ENCODE peak calls at places on chromosomes 7 and 10, in six cellular contexts. One of them, this sample, is unnamed.
A peak's percentile ranks its signal among the peaks of the same experiment; 100 is the strongest.

GRCh38 chr10:62763155-62763554 is 41.4 kb upstream of the ADO start:
- DNase-seq in AG04450: no peak
- DNase-seq in thyroid gland: peak; percentile 17
- DNase-seq in K562: no peak
- DNase-seq in fibroblast of pulmonary artery: peak; percentile 29
- DNase-seq in dorsolateral prefrontal cortex: no peak
- DNase-seq in this sample: no peak

GRCh38 chr10:103442031-103442461 is 10.1 kb downstream of the CALHM2 start:
- DNase-seq in AG04450: no peak
- DNase-seq in thyroid gland: no peak
- DNase-seq in K562: no peak
- DNase-seq in fibroblast of pulmonary artery: peak; percentile 88
- DNase-seq in dorsolateral prefrontal cortex: no peak
- DNase-seq in this sample: no peak

GRCh38 chr7:81846398-81846797 is 76.6 kb upstream of the HGF start:
- DNase-seq in AG04450: peak; percentile 20
- DNase-seq in thyroid gland: no peak
- DNase-seq in K562: no peak
- DNase-seq in fibroblast of pulmonary artery: peak; percentile 76
- DNase-seq in dorsolateral prefrontal cortex: no peak
- DNase-seq in this sample: no peak

GRCh38 chr10:121063744-121064143 is 212.6 kb downstream of the WDR11 start:
- DNase-seq in AG04450: no peak
- DNase-seq in thyroid gland: no peak
- DNase-seq in K562: no peak
- DNase-seq in fibroblast of pulmonary artery: no peak
- DNase-seq in dorsolateral prefrontal cortex: no peak
- DNase-seq in this sample: no peak

GRCh38 chr7:79761876-79762429 is 308.5 kb upstream of the MAGI2 start:
- DNase-seq in AG04450: no peak
- DNase-seq in thyroid gland: no peak
- DNase-seq in K562: no peak
- DNase-seq in fibroblast of pulmonary artery: no peak
- DNase-seq in dorsolateral prefrontal cortex: no peak
- DNase-seq in this sample: no peak

GRCh38 chr7:97027427-97028234 is 3.0 kb upstream of the DLX5 start:
- DNase-seq in AG04450: peak; percentile 69
- DNase-seq in thyroid gland: peak; percentile 79
- DNase-seq in K562: peak; percentile 81
- DNase-seq in fibroblast of pulmonary artery: peak; percentile 89
- DNase-seq in dorsolateral prefrontal cortex: peak; percentile 81
- DNase-seq in this sample: peak; percentile 28

GRCh38 chr7:128214463-128214862 is 26.6 kb upstream of the LEP start:
- DNase-seq in AG04450: no peak
- DNase-seq in thyroid gland: no peak
- DNase-seq in K562: no peak
- DNase-seq in fibroblast of pulmonary artery: no peak
- DNase-seq in dorsolateral prefrontal cortex: no peak
- DNase-seq in this sample: no peak

GRCh38 chr10:124266468-124267230 is 152.1 kb downstream of the OAT start:
- DNase-seq in AG04450: no peak
- DNase-seq in thyroid gland: no peak
- DNase-seq in K562: no peak
- DNase-seq in fibroblast of pulmonary artery: no peak
- DNase-seq in dorsolateral prefrontal cortex: peak; percentile 27
- DNase-seq in this sample: no peak

GRCh38 chr10:44961231-44961571 is 1.6 kb downstream of the RASSF4 start:
- DNase-seq in AG04450: no peak
- DNase-seq in thyroid gland: no peak
- DNase-seq in K562: no peak
- DNase-seq in fibroblast of pulmonary artery: no peak
- DNase-seq in dorsolateral prefrontal cortex: no peak
- DNase-seq in this sample: no peak

GRCh38 chr7:90955641-90956207 is 308.5 kb upstream of the FZD1 start:
- DNase-seq in AG04450: no peak
- DNase-seq in thyroid gland: no peak
- DNase-seq in K562: no peak
- DNase-seq in fibroblast of pulmonary artery: no peak
- DNase-seq in dorsolateral prefrontal cortex: no peak
- DNase-seq in this sample: no peak

GRCh38 chr7:106868364-106868763 is 3.3 kb downstream of the PIK3CG start:
- DNase-seq in AG04450: no peak
- DNase-seq in thyroid gland: no peak
- DNase-seq in K562: no peak
- DNase-seq in fibroblast of pulmonary artery: no peak
- DNase-seq in dorsolateral prefrontal cortex: no peak
- DNase-seq in this sample: no peak

GRCh38 chr10:102433619-102434046 is 1.3 kb upstream of the CUEDC2 start:
- DNase-seq in AG04450: no peak
- DNase-seq in thyroid gland: no peak
- DNase-seq in K562: no peak
- DNase-seq in fibroblast of pulmonary artery: no peak
- DNase-seq in dorsolateral prefrontal cortex: no peak
- DNase-seq in this sample: no peak

GRCh38 chr7:98254516-98254915 is 2.5 kb upstream of the TECPR1 start:
- DNase-seq in AG04450: no peak
- DNase-seq in thyroid gland: no peak
- DNase-seq in K562: no peak
- DNase-seq in fibroblast of pulmonary artery: no peak
- DNase-seq in dorsolateral prefrontal cortex: no peak
- DNase-seq in this sample: no peak

GRCh38 chr10:119478111-119479047 is 64.1 kb downstream of the RGS10 start:
- DNase-seq in AG04450: no peak
- DNase-seq in thyroid gland: no peak
- DNase-seq in K562: no peak
- DNase-seq in fibroblast of pulmonary artery: no peak
- DNase-seq in dorsolateral prefrontal cortex: no peak
- DNase-seq in this sample: no peak

DNA sequence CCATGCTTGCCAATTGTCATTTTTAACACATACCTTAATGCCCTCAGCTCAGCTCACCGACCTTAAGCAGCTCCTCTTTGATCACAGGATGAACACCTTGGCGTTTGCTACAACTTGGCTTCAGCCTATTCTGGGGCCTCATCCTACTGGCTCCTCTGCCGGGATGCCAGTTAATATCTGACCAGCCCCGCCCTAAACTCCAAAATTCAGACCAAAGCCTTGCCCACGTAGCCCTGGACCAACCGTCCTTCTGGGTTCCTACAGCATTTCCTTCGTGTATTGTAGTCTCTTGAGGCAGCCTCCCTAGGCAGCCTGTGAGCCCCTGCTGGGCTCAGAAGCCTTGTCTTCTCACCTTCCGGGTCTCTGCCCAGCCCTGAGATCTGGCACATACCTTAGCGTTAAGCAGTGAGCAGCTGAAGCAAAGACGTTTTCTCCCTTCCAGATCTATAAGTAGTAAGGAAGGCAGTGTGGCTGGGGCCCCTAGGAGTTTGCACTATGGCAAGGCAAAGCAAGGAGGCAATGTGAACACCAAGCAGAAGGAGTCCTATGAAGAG is 836 bp downstream of the ENO4 start:
- DNase-seq in AG04450: no peak
- DNase-seq in thyroid gland: no peak
- DNase-seq in K562: no peak
- DNase-seq in fibroblast of pulmonary artery: no peak
- DNase-seq in dorsolateral prefrontal cortex: no peak
- DNase-seq in this sample: no peak
- H3K4me3 ChIP-seq in AG04450: peak overlapping the region; percentile 75
- H3K4me3 ChIP-seq in thyroid gland: no peak overlapping the region
- H3K4me3 ChIP-seq in K562: no peak overlapping the region
- H3K4me3 ChIP-seq in fibroblast of pulmonary artery: peak overlapping the region; percentile 68
- H3K4me3 ChIP-seq in dorsolateral prefrontal cortex: peak overlapping the region; percentile 78
- H3K4me3 ChIP-seq in this sample: peak overlapping the region; percentile 79

DNA sequence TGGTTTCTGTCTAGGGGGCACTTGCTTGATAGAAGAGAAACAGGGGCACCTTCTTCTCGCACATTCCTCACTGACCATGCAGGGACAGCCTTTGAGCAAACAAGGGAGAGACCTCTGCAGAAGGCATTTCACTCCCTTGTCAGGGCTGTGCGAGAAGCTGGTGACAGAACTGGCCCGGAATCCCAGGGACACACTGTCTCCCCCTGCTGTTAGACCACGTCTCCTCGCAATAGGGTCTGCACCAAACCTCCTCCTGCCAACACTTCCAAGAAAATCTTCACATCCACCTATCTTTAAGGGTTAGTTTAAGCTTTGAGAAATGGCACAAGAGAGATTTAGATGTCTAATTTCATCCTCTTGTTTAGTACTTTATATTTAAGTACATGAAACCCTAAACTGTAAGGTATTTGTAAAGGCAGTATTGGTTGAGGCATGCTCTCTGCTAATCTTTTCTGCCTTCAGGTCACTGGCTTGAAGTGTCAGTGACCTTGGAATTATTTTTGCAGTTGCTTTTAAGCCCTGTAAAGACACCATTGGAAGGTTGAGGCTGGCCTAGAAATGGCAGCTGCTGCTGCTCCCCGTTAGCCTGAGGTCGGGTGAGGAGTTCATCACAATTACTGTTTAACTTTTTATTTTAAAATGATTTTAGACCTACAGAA is 37.0 kb downstream of the RBM20 start:
- DNase-seq in AG04450: no peak
- DNase-seq in thyroid gland: peak; percentile 41
- DNase-seq in K562: peak; percentile 27
- DNase-seq in fibroblast of pulmonary artery: peak; percentile 39
- DNase-seq in dorsolateral prefrontal cortex: no peak
- DNase-seq in this sample: no peak
- TF ChIP-seq CTCF in AG04450: peak; percentile 64
- TF ChIP-seq CTCF in thyroid gland: peak; percentile 28
- TF ChIP-seq CTCF in K562: peak; percentile 67
- TF ChIP-seq CTCF in fibroblast of pulmonary artery: peak; percentile 67
- TF ChIP-seq CTCF in dorsolateral prefrontal cortex: peak; percentile 34
- TF ChIP-seq CTCF in this sample: peak; percentile 88

DNA sequence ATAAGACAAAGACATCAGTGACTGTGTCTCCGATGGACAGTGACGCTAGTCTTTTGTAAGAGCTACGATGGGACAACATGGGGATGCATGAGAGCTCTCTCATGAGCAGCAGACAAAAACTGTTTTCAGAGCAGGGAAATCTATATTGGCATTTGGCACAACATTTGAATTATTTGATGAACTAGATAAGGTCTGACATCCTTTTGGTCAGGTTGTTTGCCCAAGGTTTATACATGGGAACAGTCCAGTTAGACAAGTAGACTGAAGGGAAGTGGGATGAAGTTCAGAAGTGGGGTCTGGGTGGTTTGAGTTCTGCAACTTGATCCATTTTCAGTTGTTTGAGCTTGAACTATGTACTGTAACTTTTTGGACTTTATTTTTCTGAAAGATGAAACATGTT is 50.8 kb downstream of the BUB3 start:
- DNase-seq in AG04450: no peak
- DNase-seq in thyroid gland: no peak
- DNase-seq in K562: no peak
- DNase-seq in fibroblast of pulmonary artery: no peak
- DNase-seq in dorsolateral prefrontal cortex: no peak
- DNase-seq in this sample: no peak
- H3K4me3 ChIP-seq in AG04450: no peak overlapping the region
- H3K4me3 ChIP-seq in thyroid gland: no peak overlapping the region
- H3K4me3 ChIP-seq in K562: no peak overlapping the region
- H3K4me3 ChIP-seq in fibroblast of pulmonary artery: no peak overlapping the region
- H3K4me3 ChIP-seq in dorsolateral prefrontal cortex: no peak overlapping the region
- H3K4me3 ChIP-seq in this sample: no peak overlapping the region

DNA sequence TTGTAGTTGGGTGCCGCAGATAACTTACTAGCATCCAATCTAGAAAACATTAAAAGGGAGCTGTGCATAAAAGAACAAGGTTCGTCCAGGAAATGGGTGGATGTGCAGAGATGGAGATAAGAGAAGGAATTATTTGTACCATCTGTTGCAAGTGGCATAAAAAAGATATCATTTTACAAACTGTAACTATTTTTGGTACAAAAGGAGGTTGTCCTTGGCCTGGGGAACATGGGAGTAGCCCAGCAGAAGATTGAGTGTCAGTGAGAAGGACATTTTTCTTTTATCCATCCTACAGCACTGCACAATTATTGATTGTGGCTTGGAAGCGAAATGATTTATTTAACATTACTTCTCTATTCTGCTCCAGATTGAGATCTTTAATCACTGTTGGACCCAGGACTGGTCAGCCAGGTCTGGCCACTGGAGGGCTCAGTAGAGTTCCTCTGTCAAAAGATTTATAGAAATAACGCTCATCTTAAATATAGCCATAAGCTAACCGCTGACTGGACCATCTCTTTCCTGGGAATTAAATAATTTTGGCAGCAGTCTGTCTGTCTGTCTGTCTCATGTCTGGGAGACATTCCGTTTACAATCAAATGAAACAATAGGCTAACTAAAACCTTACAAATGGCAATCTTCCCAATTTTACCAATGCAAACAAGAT is 254.1 kb downstream of the KIAA1217 start:
- DNase-seq in AG04450: no peak
- DNase-seq in thyroid gland: no peak
- DNase-seq in K562: no peak
- DNase-seq in fibroblast of pulmonary artery: no peak
- DNase-seq in dorsolateral prefrontal cortex: no peak
- DNase-seq in this sample: no peak
- TF ChIP-seq CTCF in AG04450: peak; percentile 37
- TF ChIP-seq CTCF in thyroid gland: no peak
- TF ChIP-seq CTCF in K562: no peak
- TF ChIP-seq CTCF in fibroblast of pulmonary artery: peak; percentile 34
- TF ChIP-seq CTCF in dorsolateral prefrontal cortex: no peak
- TF ChIP-seq CTCF in this sample: peak; percentile 40

GRCh38 chr7:2403014-2403717 is at the start of gene CHST12:
- DNase-seq in AG04450: peak; percentile 84
- DNase-seq in thyroid gland: peak; percentile 95
- DNase-seq in K562: peak; percentile 99
- DNase-seq in fibroblast of pulmonary artery: peak; percentile 95
- DNase-seq in dorsolateral prefrontal cortex: peak; percentile 97
- DNase-seq in this sample: peak; percentile 62

GRCh38 chr7:2404714-2405119 is 1.3 kb downstream of the CHST12 start:
- DNase-seq in AG04450: no peak
- DNase-seq in thyroid gland: no peak
- DNase-seq in K562: no peak
- DNase-seq in fibroblast of pulmonary artery: no peak
- DNase-seq in dorsolateral prefrontal cortex: no peak
- DNase-seq in this sample: no peak

GRCh38 chr7:2405201-2405600 is 1.8 kb downstream of the CHST12 start:
- DNase-seq in AG04450: no peak
- DNase-seq in thyroid gland: no peak
- DNase-seq in K562: no peak
- DNase-seq in fibroblast of pulmonary artery: no peak
- DNase-seq in dorsolateral prefrontal cortex: no peak
- DNase-seq in this sample: no peak

GRCh38 chr7:2403718-2404648 is 572 bp downstream of the CHST12 start:
- DNase-seq in AG04450: no peak
- DNase-seq in thyroid gland: peak; percentile 39
- DNase-seq in K562: peak; percentile 73
- DNase-seq in fibroblast of pulmonary artery: peak; percentile 35
- DNase-seq in dorsolateral prefrontal cortex: peak; percentile 71
- DNase-seq in this sample: no peak

GRCh38 chr7:2405601-2406345 is 2.4 kb downstream of the CHST12 start:
- DNase-seq in AG04450: no peak
- DNase-seq in thyroid gland: no peak
- DNase-seq in K562: no peak
- DNase-seq in fibroblast of pulmonary artery: no peak
- DNase-seq in dorsolateral prefrontal cortex: no peak
- DNase-seq in this sample: no peak
- H3K4me3 ChIP-seq in AG04450: no peak overlapping the region
- H3K4me3 ChIP-seq in thyroid gland: no peak overlapping the region
- H3K4me3 ChIP-seq in K562: peak overlapping the region; percentile 19
- H3K4me3 ChIP-seq in fibroblast of pulmonary artery: no peak overlapping the region
- H3K4me3 ChIP-seq in dorsolateral prefrontal cortex: peak overlapping the region; percentile 86
- H3K4me3 ChIP-seq in this sample: no peak overlapping the region

GRCh38 chr10:64430690-64431323 is 909.6 kb downstream of the REEP3 start:
- DNase-seq in AG04450: no peak
- DNase-seq in thyroid gland: no peak
- DNase-seq in K562: no peak
- DNase-seq in fibroblast of pulmonary artery: peak; percentile 8
- DNase-seq in dorsolateral prefrontal cortex: peak; percentile 42
- DNase-seq in this sample: peak; percentile 61
- TF ChIP-seq CTCF in AG04450: no peak
- TF ChIP-seq CTCF in thyroid gland: no peak
- TF ChIP-seq CTCF in K562: peak; percentile 74
- TF ChIP-seq CTCF in fibroblast of pulmonary artery: peak; percentile 26
- TF ChIP-seq CTCF in dorsolateral prefrontal cortex: peak; percentile 57
- TF ChIP-seq CTCF in this sample: peak; percentile 76